ENCODE peak calls at places on chromosomes 13 and 19, in nine cellular contexts. E is AG10803; Z is Daoy; V is GM03348; L is activated T-cell treated with anti-CD3 and anti-CD28 coated beads, Interleukin-2, amount 50 U/mL, for 48 hours; F is activated naive CD4-positive, alpha-beta T cell treated with anti-CD3 and anti-CD28 coated beads, Interleukin-2, amount 50 U/mL, for 72 hours; W is kidney tubule cell; A is NCI-H1105; X is heart left ventricle. H is an unnamed sample.

GRCh38 chr13:83677985-83678384 is 204.3 kb downstream of the SLITRK1 start:
- DNase-seq in E (no peak), Z (no peak), V (no peak), L (no peak), F (no peak), W (no peak), A (no peak), X (no peak), H (no peak)

GRCh38 chr19:35712529-35712909 is 5.3 kb upstream of the KMT2B start:
- DNase-seq in E (no peak), Z (no peak), V (no peak), L (peak), F (peak), W (no peak), A (no peak), X (no peak), H (no peak)

GRCh38 chr13:45474584-45475454 is 10.1 kb downstream of the COG3 start:
- DNase-seq in E (no peak), Z (no peak), V (no peak), L (no peak), F (no peak), W (no peak), A (no peak), X (no peak), H (no peak)

GRCh38 chr19:35409191-35409590 is 38.3 kb downstream of the GPR42 start:
- DNase-seq in E (no peak), Z (no peak), V (no peak), L (no peak), F (no peak), W (no peak), A (no peak), X (no peak), H (no peak)

GRCh38 chr13:49444517-49445395 is 682 bp downstream of the SETDB2 start:
- DNase-seq in E (peak), Z (peak), V (peak), L (peak), F (peak), W (peak), A (no peak), X (no peak), H (no peak)

GRCh38 chr13:27188239-27188638 is 16.6 kb upstream of the USP12 start:
- DNase-seq in E (no peak), Z (no peak), V (no peak), L (no peak), F (no peak), W (no peak), A (no peak), X (no peak), H (no peak)

GRCh38 chr13:23175920-23176319 is 4.9 kb upstream of the SGCG start:
- DNase-seq in E (no peak), Z (no peak), V (peak), L (no peak), F (no peak), W (peak), A (no peak), X (no peak), H (no peak)

GRCh38 chr19:33295621-33296472 is 6.5 kb downstream of the CEBPA start:
- DNase-seq in E (no peak), Z (no peak), V (no peak), L (peak), F (no peak), W (no peak), A (no peak), X (peak), H (no peak)

GRCh38 chr19:40718774-40719391 is 2.0 kb downstream of the ITPKC start:
- DNase-seq in E (peak), Z (peak), V (peak), L (peak), F (no peak), W (peak), A (no peak), X (peak), H (no peak)

GRCh38 chr13:44107357-44108121 is 227.8 kb downstream of the LACC1 start:
- DNase-seq in E (no peak), Z (no peak), V (no peak), L (no peak), F (no peak), W (no peak), A (no peak), X (no peak), H (no peak)

GRCh38 chr13:66775196-66775595 is 454.9 kb downstream of the PCDH9 start:
- DNase-seq in E (no peak), Z (no peak), V (no peak), L (no peak), F (no peak), W (no peak), A (no peak), X (no peak), H (no peak)

GRCh38 chr13:93058301-93058700 is 168.3 kb upstream of the GPC6 start:
- DNase-seq in E (no peak), Z (no peak), V (no peak), L (no peak), F (no peak), W (no peak), A (no peak), X (no peak), H (no peak)

GRCh38 chr13:32669030-32669646 is 82.9 kb downstream of the PDS5B start:
- DNase-seq in E (peak), Z (peak), V (peak), L (no peak), F (no peak), W (peak), A (peak), X (no peak), H (peak)

GRCh38 chr13:109272595-109273325 is 513.6 kb downstream of the IRS2 start:
- DNase-seq in E (no peak), Z (no peak), V (no peak), L (no peak), F (no peak), W (peak), A (no peak), X (no peak), H (no peak)

H was measured in NCI-H1694.